ENCODE peak calls at places on chromosomes 2 and 18, in ten cellular contexts. Z is KBM-7; W is Kasumi-1; A is activated T-cell treated with anti-CD3 and anti-CD28 coated beads, Interleukin-2, amount 50 U/mL, for 72 hours; F is lower lobe of right lung; U is stimulated activated CD8-positive, alpha-beta memory T cell treated with anti-CD3 and anti-CD28 coated beads, Interleukin-12 subunit alpha, Interleukin-12 subunit beta, amount 100 ng/mL, for 4 hours; J is cardiac muscle cell; G is stimulated activated CD4-positive, alpha-beta T cell treated with anti-CD3 and anti-CD28 coated beads, Interleukin-2, amount 100 ng/mL, for 48 hours; R is HCEC 1CT; T is activated CD8-positive, alpha-beta memory T cell treated with anti-CD3 and anti-CD28 coated beads for 48 hours. H is an unnamed sample.

GRCh38 chr2:171163261-171163660 is 2.6 kb upstream of the TLK1 start:
- DNase-seq in T (no peak), J (no peak), W (no peak), R (no peak), A (no peak), Z (no peak), F (no peak), U (no peak), G (no peak), H (no peak)

GRCh38 chr2:60468390-60469085 is 84.9 kb downstream of the BCL11A start:
- DNase-seq in Z (no peak), W (no peak), F (no peak), J (no peak), U (no peak), T (no peak), R (no peak), A (no peak), G (no peak), H (no peak)

GRCh38 chr18:28189400-28190239 is 12.7 kb upstream of the CDH2 start:
- DNase-seq in J (peak; percentile 29), F (no peak), W (peak; percentile 56), A (peak; percentile 9), Z (peak; percentile 41), R (peak; percentile 70), G (peak; percentile 18), U (no peak), T (no peak), H (peak; percentile 44)

GRCh38 chr2:30706534-30707303 is 100.5 kb downstream of the CAPN13 start:
- DNase-seq in J (peak; percentile 80), G (peak; percentile 68), T (peak; percentile 32), Z (peak; percentile 68), W (peak; percentile 52), U (peak; percentile 42), F (peak; percentile 79), A (peak; percentile 82), R (peak; percentile 56), H (peak; percentile 66)

GRCh38 chr2:86445436-86445835 is 4.3 kb downstream of the KDM3A start:
- DNase-seq in U (no peak), Z (no peak), A (no peak), J (no peak), F (no peak), W (no peak), R (no peak), G (no peak), T (no peak), H (no peak)

GRCh38 chr18:27862056-27862682 is 314.8 kb downstream of the CDH2 start:
- DNase-seq in T (no peak), U (no peak), A (no peak), Z (no peak), F (no peak), G (no peak), R (no peak), J (no peak), W (no peak), H (no peak)

GRCh38 chr2:235382091-235383000 is 111.5 kb upstream of the AGAP1 start:
- DNase-seq in Z (no peak), U (no peak), T (no peak), J (no peak), W (no peak), G (no peak), A (no peak), R (no peak), F (no peak), H (no peak)

GRCh38 chr2:241857041-241857541 is 1.6 kb downstream of the PDCD1 start:
- DNase-seq in Z (no peak), T (no peak), F (peak; percentile 36), G (no peak), A (no peak), U (no peak), J (no peak), R (no peak), W (no peak), H (no peak)

GRCh38 chr2:195202163-195202845 is 454.7 kb upstream of the SLC39A10 start:
- DNase-seq in Z (peak; percentile 28), F (no peak), T (no peak), U (no peak), A (no peak), G (no peak), W (peak; percentile 60), J (no peak), R (peak; percentile 45), H (no peak)

GRCh38 chr2:145654746-145655145 is 1134.8 kb upstream of the ZEB2 start:
- DNase-seq in Z (no peak), J (no peak), A (no peak), R (peak; percentile 16), T (no peak), W (no peak), F (no peak), U (no peak), G (no peak), H (no peak)

GRCh38 chr2:219079417-219079816 is 18.7 kb upstream of the IHH start:
- DNase-seq in W (no peak), U (no peak), T (no peak), Z (no peak), G (no peak), F (no peak), A (no peak), R (peak; percentile 49), J (no peak), H (no peak)

GRCh38 chr2:147829106-147829505 is 15.7 kb upstream of the ACVR2A start:
- DNase-seq in R (peak; percentile 69), A (no peak), Z (peak; percentile 76), F (no peak), T (no peak), J (no peak), G (no peak), U (no peak), W (peak; percentile 52), H (no peak)

GRCh38 chr2:26666671-26667070 is 25.5 kb upstream of the CIB4 start:
- DNase-seq in A (no peak), Z (no peak), G (no peak), F (no peak), U (no peak), R (peak; percentile 21), J (no peak), T (no peak), W (no peak), H (no peak)

GRCh38 chr2:206361407-206362045 is 81.8 kb upstream of the ADAM23 start:
- DNase-seq in F (no peak), A (peak; percentile 28), J (no peak), G (no peak), Z (no peak), R (no peak), W (no peak), U (no peak), T (no peak), H (peak; percentile 46)